ENCODE peak calls at places on chromosomes 16 and 17, in eight cellular contexts. D is A549, R is upper lobe of left lung, K is pancreas, T is WTC11, A is fibroblast of villous mesenchyme, I is GM10248, Q is fibroblast of pulmonary artery. X is an unnamed sample.

GRCh38 chr17:35313875-35314409 is 59.5 kb downstream of the SLFN11 start:
- DNase-seq in D (no peak), R (no peak), K (no peak), T (peak), A (no peak), I (peak), Q (no peak), X (no peak)

GRCh38 chr16:82220541-82220940 is 50.5 kb upstream of the MPHOSPH6 start:
- DNase-seq in D (no peak), R (no peak), K (no peak), T (no peak), A (no peak), I (no peak), Q (no peak), X (no peak)

GRCh38 chr16:85652431-85653221 is 36.1 kb downstream of the GINS2 start:
- DNase-seq in D (peak), R (no peak), K (peak), T (no peak), A (peak), I (no peak), Q (peak), X (no peak)

GRCh38 chr16:12168054-12169018 is 191.8 kb downstream of the SNX29 start:
- DNase-seq in D (no peak), R (no peak), K (no peak), T (no peak), A (no peak), I (no peak), Q (no peak), X (no peak)

GRCh38 chr17:16474012-16474725 is 17.8 kb downstream of the LRRC75A start:
- DNase-seq in D (no peak), R (no peak), K (no peak), T (no peak), A (peak), I (no peak), Q (no peak), X (no peak)

GRCh38 chr16:6827272-6827671 is 505.4 kb upstream of the RBFOX1 start:
- DNase-seq in D (no peak), R (no peak), K (no peak), T (no peak), A (no peak), I (no peak), Q (no peak), X (no peak)

GRCh38 chr16:27235055-27235937 is 32.0 kb downstream of the KDM8 start:
- DNase-seq in D (peak), R (peak), K (no peak), T (peak), A (peak), I (peak), Q (peak), X (peak)

GRCh38 chr17:50316016-50316587 is 29.8 kb upstream of the XYLT2 start:
- DNase-seq in D (no peak), R (no peak), K (no peak), T (no peak), A (no peak), I (no peak), Q (no peak), X (no peak)

GRCh38 chr16:73202176-73202729 is 154.3 kb upstream of the ZFHX3 start:
- DNase-seq in D (no peak), R (no peak), K (peak), T (no peak), A (peak), I (no peak), Q (peak), X (no peak)

GRCh38 chr17:63476857-63477470 is at the start of gene ACE:
- DNase-seq in D (peak), R (no peak), K (no peak), T (peak), A (peak), I (no peak), Q (no peak), X (peak)

GRCh38 chr17:35286120-35286781 is 43.4 kb downstream of the SLFN5 start:
- DNase-seq in D (no peak), R (no peak), K (no peak), T (no peak), A (peak), I (no peak), Q (peak), X (no peak)

GRCh38 chr16:22205577-22206012 is 483 bp upstream of the EEF2K start:
- DNase-seq in D (no peak), R (no peak), K (no peak), T (no peak), A (no peak), I (no peak), Q (no peak), X (no peak)

GRCh38 chr16:15665107-15665506 is 15.1 kb downstream of the NDE1 start:
- DNase-seq in D (no peak), R (no peak), K (no peak), T (no peak), A (no peak), I (no peak), Q (no peak), X (no peak)

GRCh38 chr17:29069526-29070041 is 26.6 kb downstream of the PIPOX start:
- DNase-seq in D (no peak), R (peak), K (no peak), T (peak), A (peak), I (no peak), Q (no peak), X (no peak)

GRCh38 chr17:57389474-57389873 is 133.2 kb downstream of the MSI2 start:
- DNase-seq in D (no peak), R (no peak), K (no peak), T (no peak), A (no peak), I (no peak), Q (no peak), X (no peak)

GRCh38 chr17:15319461-15319860 is 21.9 kb downstream of the TEKT3 start:
- DNase-seq in D (no peak), R (no peak), K (no peak), T (no peak), A (no peak), I (no peak), Q (no peak), X (no peak)

GRCh38 chr16:1152651-1153259 is at the start of gene CACNA1H:
- DNase-seq in D (peak), R (no peak), K (no peak), T (peak), A (no peak), I (no peak), Q (no peak), X (no peak)

GRCh38 chr16:69260019-69260418 is 51.1 kb upstream of the VPS4A start:
- DNase-seq in D (no peak), R (no peak), K (no peak), T (peak), A (no peak), I (no peak), Q (no peak), X (no peak)

GRCh38 chr16:23395732-23396131 is 57.3 kb downstream of the COG7 start:
- DNase-seq in D (no peak), R (no peak), K (no peak), T (no peak), A (no peak), I (no peak), Q (no peak), X (no peak)

GRCh38 chr16:30409125-30410060 is 2.0 kb downstream of the ZNF771 start:
- DNase-seq in D (peak), R (peak), K (peak), T (peak), A (peak), I (peak), Q (peak), X (peak)

GRCh38 chr17:8893621-8894020 is 26.1 kb upstream of the PIK3R6 start:
- DNase-seq in D (no peak), R (peak), K (no peak), T (no peak), A (no peak), I (no peak), Q (no peak), X (no peak)

GRCh38 chr17:8896641-8897635 is 29.5 kb upstream of the PIK3R6 start:
- DNase-seq in D (no peak), R (no peak), K (no peak), T (no peak), A (no peak), I (no peak), Q (no peak), X (no peak)

GRCh38 chr17:8894673-8895578 is 27.5 kb upstream of the PIK3R6 start:
- DNase-seq in D (peak), R (peak), K (no peak), T (peak), A (peak), I (peak), Q (peak), X (peak)

GRCh38 chr17:8894189-8894611 is 26.7 kb upstream of the PIK3R6 start:
- DNase-seq in D (no peak), R (no peak), K (no peak), T (peak), A (no peak), I (no peak), Q (no peak), X (no peak)

GRCh38 chr17:8896087-8896486 is 28.6 kb upstream of the PIK3R6 start:
- DNase-seq in D (no peak), R (no peak), K (no peak), T (no peak), A (no peak), I (no peak), Q (no peak), X (no peak)
- TF ChIP-seq CTCF in D (no peak), R (no peak), K (no peak), T (no peak), A (no peak), I (no peak), Q (no peak), X (no peak)

DNA sequence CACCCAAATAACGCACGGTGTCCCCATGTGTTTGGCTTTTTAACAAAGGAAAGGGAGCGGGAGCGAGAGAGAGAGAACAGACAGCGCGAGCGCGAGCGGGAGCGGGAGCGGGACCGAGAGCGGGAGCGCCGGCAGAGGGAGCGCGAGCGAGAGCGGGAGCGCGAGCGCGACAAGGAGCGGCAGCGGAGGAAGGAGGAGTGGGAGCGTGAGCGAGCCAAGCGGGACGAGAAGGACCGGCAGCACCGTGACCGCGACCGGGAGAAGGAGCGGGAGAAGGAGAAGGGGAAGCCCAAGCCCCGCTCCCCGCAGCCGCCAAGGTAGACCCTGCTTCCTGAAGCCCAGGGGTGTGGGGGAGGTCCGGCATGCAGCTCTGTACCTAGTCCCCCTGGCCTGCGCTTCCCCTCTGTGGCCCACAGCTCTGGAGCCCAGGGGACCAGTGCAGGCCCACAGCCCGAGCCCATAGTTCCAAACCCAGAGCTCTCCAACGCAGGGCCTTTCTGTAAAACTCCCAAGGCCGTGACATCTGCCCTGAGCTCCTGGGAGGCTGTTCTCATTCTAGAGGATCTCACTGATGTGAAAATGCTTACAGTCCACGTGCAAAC is 27.1 kb upstream of the IL17C start:
- DNase-seq in D (no peak), R (no peak), K (no peak), T (peak), A (no peak), I (no peak), Q (no peak), X (no peak)
- TF ChIP-seq CTCF in D (no peak), R (no peak), K (no peak), T (no peak), A (no peak), I (no peak), Q (no peak), X (no peak)

DNA sequence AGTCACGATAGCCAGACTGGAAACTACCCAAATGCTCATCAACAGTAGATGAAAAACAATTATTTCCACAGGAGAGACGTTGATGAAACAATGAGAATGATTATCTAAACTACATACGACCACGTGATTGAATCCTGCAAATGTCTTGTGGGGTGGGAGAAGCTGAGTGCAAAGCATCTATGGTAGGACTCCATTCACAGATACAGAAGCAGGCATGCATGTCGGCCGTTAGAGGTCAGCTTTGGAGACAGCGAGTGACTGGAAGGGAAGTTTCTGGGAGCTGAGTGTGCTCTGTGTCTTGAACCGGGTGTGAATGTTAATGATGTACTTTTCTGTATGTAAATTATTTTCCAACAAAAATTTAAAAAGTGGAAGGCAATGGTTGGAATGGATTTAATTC is 71.5 kb upstream of the DNAJA2 start:
- DNase-seq in D (no peak), R (no peak), K (no peak), T (no peak), A (no peak), I (no peak), Q (peak), X (no peak)
- TF ChIP-seq CTCF in D (no peak), R (no peak), K (no peak), T (no peak), A (no peak), I (no peak), Q (peak), X (no peak)

GRCh38 chr17:55543709-55544108 is 32.5 kb upstream of the SMIM36 start:
- DNase-seq in D (no peak), R (no peak), K (no peak), T (no peak), A (no peak), I (no peak), Q (no peak), X (no peak)

GRCh38 chr17:55546481-55546880 is 35.2 kb upstream of the SMIM36 start:
- DNase-seq in D (no peak), R (no peak), K (no peak), T (no peak), A (no peak), I (no peak), Q (no peak), X (no peak)

GRCh38 chr17:55545765-55546164 is 34.5 kb upstream of the SMIM36 start:
- DNase-seq in D (no peak), R (no peak), K (no peak), T (no peak), A (no peak), I (no peak), Q (no peak), X (no peak)

GRCh38 chr17:55547027-55547670 is 35.9 kb upstream of the SMIM36 start:
- DNase-seq in D (no peak), R (no peak), K (no peak), T (no peak), A (peak), I (no peak), Q (peak), X (no peak)

GRCh38 chr17:55549140-55549539 is 37.9 kb upstream of the SMIM36 start:
- DNase-seq in D (no peak), R (no peak), K (no peak), T (no peak), A (peak), I (no peak), Q (peak), X (no peak)
- TF ChIP-seq CTCF in D (peak), R (no peak), K (no peak), T (no peak), A (peak), I (peak), Q (peak), X (peak)

GRCh38 chr16:4927661-4928060 is 9.3 kb downstream of the PPL start:
- DNase-seq in D (no peak), R (no peak), K (no peak), T (no peak), A (no peak), I (no peak), Q (no peak), X (no peak)
- TF ChIP-seq CTCF in D (no peak), R (no peak), K (no peak), T (no peak), A (no peak), I (no peak), Q (no peak), X (no peak)

GRCh38 chr16:18013863-18014262 is 322.7 kb downstream of the NPIPA8 start:
- DNase-seq in D (no peak), R (no peak), K (no peak), T (no peak), A (no peak), I (no peak), Q (no peak), X (no peak)
- TF ChIP-seq CTCF in D (no peak), R (no peak), K (no peak), T (no peak), A (no peak), I (no peak), Q (no peak), X (no peak)

GRCh38 chr17:76474238-76474637 is 6.8 kb downstream of the AANAT start:
- DNase-seq in D (no peak), R (no peak), K (no peak), T (no peak), A (no peak), I (no peak), Q (no peak), X (no peak)

GRCh38 chr17:76474894-76475293 is 7.5 kb downstream of the AANAT start:
- DNase-seq in D (no peak), R (no peak), K (no peak), T (no peak), A (no peak), I (no peak), Q (no peak), X (no peak)

GRCh38 chr17:76472258-76472645 is 4.8 kb downstream of the AANAT start:
- DNase-seq in D (no peak), R (no peak), K (no peak), T (no peak), A (no peak), I (no peak), Q (no peak), X (no peak)

GRCh38 chr17:76472726-76473125 is 5.3 kb downstream of the AANAT start:
- DNase-seq in D (no peak), R (no peak), K (no peak), T (no peak), A (no peak), I (no peak), Q (no peak), X (no peak)

DNA sequence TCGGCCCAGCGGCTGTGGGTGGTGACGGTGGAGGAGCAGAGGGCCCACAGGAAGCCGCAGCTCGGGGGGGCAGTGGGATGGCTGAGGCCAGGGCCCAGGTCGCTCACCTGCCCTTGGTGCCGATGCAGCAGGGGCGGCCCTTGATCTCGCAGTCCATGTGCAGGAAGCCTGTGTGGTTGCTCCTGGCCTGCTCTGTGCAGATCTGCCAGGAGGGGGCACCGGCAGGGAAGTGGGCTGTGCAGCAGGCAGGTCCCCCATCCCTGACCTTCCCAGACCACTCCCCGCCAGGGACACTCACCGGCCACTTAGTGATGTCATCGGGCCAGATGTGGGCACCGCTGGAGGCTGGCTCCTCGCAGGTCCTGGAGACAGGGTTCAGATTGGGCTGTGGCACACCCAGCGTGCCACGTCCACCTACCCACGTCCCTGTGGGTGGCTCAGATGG is 6.2 kb downstream of the AANAT start:
- DNase-seq in D (no peak), R (no peak), K (no peak), T (peak), A (no peak), I (no peak), Q (no peak), X (no peak)
- TF ChIP-seq CTCF in D (peak), R (no peak), K (no peak), T (no peak), A (peak), I (peak), Q (peak), X (peak)